ENCODE peak calls at places on chromosome 14, in nine cellular contexts. One of them, this sample, is unnamed.
A peak's percentile ranks its signal among the peaks of the same experiment; 100 is the strongest.

GRCh38 chr14:62691613-62692489 is 353.4 kb downstream of the KCNH5 start:
- DNase-seq in gastrocnemius medialis: no peak
- DNase-seq in A549: peak; percentile 96
- DNase-seq in stomach: peak; percentile 60
- DNase-seq in body of pancreas: peak; percentile 61
- DNase-seq in breast epithelium: peak; percentile 45
- DNase-seq in tibial nerve: no peak
- DNase-seq in adrenal gland: peak; percentile 43
- DNase-seq in IMR-90: peak; percentile 97
- DNase-seq in this sample: peak; percentile 24

GRCh38 chr14:67515386-67516079 is 17.6 kb upstream of the PLEKHH1 start:
- DNase-seq in gastrocnemius medialis: no peak
- DNase-seq in A549: no peak
- DNase-seq in stomach: peak; percentile 29
- DNase-seq in body of pancreas: no peak
- DNase-seq in breast epithelium: no peak
- DNase-seq in tibial nerve: no peak
- DNase-seq in adrenal gland: no peak
- DNase-seq in IMR-90: no peak
- DNase-seq in this sample: peak; percentile 35

GRCh38 chr14:95388699-95389098 is 69.0 kb upstream of the CLMN start:
- DNase-seq in gastrocnemius medialis: no peak
- DNase-seq in A549: no peak
- DNase-seq in stomach: no peak
- DNase-seq in body of pancreas: no peak
- DNase-seq in breast epithelium: no peak
- DNase-seq in tibial nerve: no peak
- DNase-seq in adrenal gland: no peak
- DNase-seq in IMR-90: no peak
- DNase-seq in this sample: no peak

GRCh38 chr14:76768671-76769500 is 7.6 kb downstream of the VASH1 start:
- DNase-seq in gastrocnemius medialis: no peak
- DNase-seq in A549: no peak
- DNase-seq in stomach: no peak
- DNase-seq in body of pancreas: no peak
- DNase-seq in breast epithelium: peak; percentile 2
- DNase-seq in tibial nerve: no peak
- DNase-seq in adrenal gland: no peak
- DNase-seq in IMR-90: no peak
- DNase-seq in this sample: no peak

GRCh38 chr14:61234215-61234916 is 46.8 kb downstream of the TMEM30B start:
- DNase-seq in gastrocnemius medialis: no peak
- DNase-seq in A549: no peak
- DNase-seq in stomach: no peak
- DNase-seq in body of pancreas: no peak
- DNase-seq in breast epithelium: no peak
- DNase-seq in tibial nerve: no peak
- DNase-seq in adrenal gland: no peak
- DNase-seq in IMR-90: no peak
- DNase-seq in this sample: no peak

GRCh38 chr14:64812412-64812811 is 67.3 kb downstream of the SPTB start:
- DNase-seq in gastrocnemius medialis: peak; percentile 66
- DNase-seq in A549: no peak
- DNase-seq in stomach: peak; percentile 74
- DNase-seq in body of pancreas: peak; percentile 84
- DNase-seq in breast epithelium: peak; percentile 43
- DNase-seq in tibial nerve: no peak
- DNase-seq in adrenal gland: no peak
- DNase-seq in IMR-90: no peak
- DNase-seq in this sample: no peak

GRCh38 chr14:58059121-58059520 is 92.9 kb downstream of the ARMH4 start:
- DNase-seq in gastrocnemius medialis: no peak
- DNase-seq in A549: no peak
- DNase-seq in stomach: no peak
- DNase-seq in body of pancreas: no peak
- DNase-seq in breast epithelium: no peak
- DNase-seq in tibial nerve: no peak
- DNase-seq in adrenal gland: no peak
- DNase-seq in IMR-90: no peak
- DNase-seq in this sample: no peak

GRCh38 chr14:55698051-55698450 is 118.0 kb downstream of the KTN1 start:
- DNase-seq in gastrocnemius medialis: no peak
- DNase-seq in A549: peak; percentile 83
- DNase-seq in stomach: no peak
- DNase-seq in body of pancreas: no peak
- DNase-seq in breast epithelium: no peak
- DNase-seq in tibial nerve: no peak
- DNase-seq in adrenal gland: no peak
- DNase-seq in IMR-90: no peak
- DNase-seq in this sample: no peak

GRCh38 chr14:88164906-88165534 is 158.0 kb downstream of the KCNK10 start:
- DNase-seq in gastrocnemius medialis: no peak
- DNase-seq in A549: no peak
- DNase-seq in stomach: no peak
- DNase-seq in body of pancreas: no peak
- DNase-seq in breast epithelium: no peak
- DNase-seq in tibial nerve: no peak
- DNase-seq in adrenal gland: no peak
- DNase-seq in IMR-90: no peak
- DNase-seq in this sample: no peak

GRCh38 chr14:60311417-60311816 is 62.4 kb downstream of the PPM1A start:
- DNase-seq in gastrocnemius medialis: no peak
- DNase-seq in A549: no peak
- DNase-seq in stomach: no peak
- DNase-seq in body of pancreas: no peak
- DNase-seq in breast epithelium: no peak
- DNase-seq in tibial nerve: no peak
- DNase-seq in adrenal gland: no peak
- DNase-seq in IMR-90: peak; percentile 66
- DNase-seq in this sample: no peak

GRCh38 chr14:83706555-83706954 is 1823.4 kb upstream of the FLRT2 start:
- DNase-seq in gastrocnemius medialis: no peak
- DNase-seq in A549: no peak
- DNase-seq in stomach: no peak
- DNase-seq in body of pancreas: peak; percentile 5
- DNase-seq in breast epithelium: no peak
- DNase-seq in tibial nerve: no peak
- DNase-seq in adrenal gland: no peak
- DNase-seq in IMR-90: peak; percentile 6
- DNase-seq in this sample: no peak

GRCh38 chr14:64806202-64806861 is 73.4 kb downstream of the SPTB start:
- DNase-seq in gastrocnemius medialis: no peak
- DNase-seq in A549: peak; percentile 91
- DNase-seq in stomach: peak; percentile 30
- DNase-seq in body of pancreas: peak; percentile 63
- DNase-seq in breast epithelium: peak; percentile 32
- DNase-seq in tibial nerve: no peak
- DNase-seq in adrenal gland: peak; percentile 65
- DNase-seq in IMR-90: peak; percentile 92
- DNase-seq in this sample: peak; percentile 65

GRCh38 chr14:105146181-105146975 is 22.2 kb downstream of the JAG2 start:
- DNase-seq in gastrocnemius medialis: peak; percentile 1
- DNase-seq in A549: no peak
- DNase-seq in stomach: no peak
- DNase-seq in body of pancreas: peak; percentile 5
- DNase-seq in breast epithelium: no peak
- DNase-seq in tibial nerve: no peak
- DNase-seq in adrenal gland: no peak
- DNase-seq in IMR-90: no peak
- DNase-seq in this sample: no peak

GRCh38 chr14:71448431-71449315 is 483.6 kb upstream of the RGS6 start:
- DNase-seq in gastrocnemius medialis: no peak
- DNase-seq in A549: no peak
- DNase-seq in stomach: no peak
- DNase-seq in body of pancreas: peak; percentile 33
- DNase-seq in breast epithelium: no peak
- DNase-seq in tibial nerve: no peak
- DNase-seq in adrenal gland: no peak
- DNase-seq in IMR-90: no peak
- DNase-seq in this sample: no peak

GRCh38 chr14:64463198-64463597 is 2.1 kb upstream of the AKAP5 start:
- DNase-seq in gastrocnemius medialis: no peak
- DNase-seq in A549: no peak
- DNase-seq in stomach: no peak
- DNase-seq in body of pancreas: no peak
- DNase-seq in breast epithelium: no peak
- DNase-seq in tibial nerve: no peak
- DNase-seq in adrenal gland: no peak
- DNase-seq in IMR-90: no peak
- DNase-seq in this sample: no peak

GRCh38 chr14:91089958-91090535 is 23.8 kb upstream of the DGLUCY start:
- DNase-seq in gastrocnemius medialis: no peak
- DNase-seq in A549: no peak
- DNase-seq in stomach: no peak
- DNase-seq in body of pancreas: no peak
- DNase-seq in breast epithelium: no peak
- DNase-seq in tibial nerve: no peak
- DNase-seq in adrenal gland: no peak
- DNase-seq in IMR-90: no peak
- DNase-seq in this sample: no peak

GRCh38 chr14:50067723-50068495 is 48.5 kb downstream of the VCPKMT start:
- DNase-seq in gastrocnemius medialis: no peak
- DNase-seq in A549: peak; percentile 79
- DNase-seq in stomach: peak; percentile 72
- DNase-seq in body of pancreas: peak; percentile 55
- DNase-seq in breast epithelium: no peak
- DNase-seq in tibial nerve: no peak
- DNase-seq in adrenal gland: no peak
- DNase-seq in IMR-90: peak; percentile 81
- DNase-seq in this sample: peak; percentile 46
- TF ChIP-seq POLR2A in gastrocnemius medialis: no peak
- TF ChIP-seq POLR2A in A549: no peak
- TF ChIP-seq POLR2A in stomach: no peak
- TF ChIP-seq POLR2A in body of pancreas: no peak
- TF ChIP-seq POLR2A in breast epithelium: no peak
- TF ChIP-seq POLR2A in tibial nerve: no peak
- TF ChIP-seq POLR2A in adrenal gland: no peak
- TF ChIP-seq POLR2A in IMR-90: no peak
- TF ChIP-seq POLR2A in this sample: no peak

DNA sequence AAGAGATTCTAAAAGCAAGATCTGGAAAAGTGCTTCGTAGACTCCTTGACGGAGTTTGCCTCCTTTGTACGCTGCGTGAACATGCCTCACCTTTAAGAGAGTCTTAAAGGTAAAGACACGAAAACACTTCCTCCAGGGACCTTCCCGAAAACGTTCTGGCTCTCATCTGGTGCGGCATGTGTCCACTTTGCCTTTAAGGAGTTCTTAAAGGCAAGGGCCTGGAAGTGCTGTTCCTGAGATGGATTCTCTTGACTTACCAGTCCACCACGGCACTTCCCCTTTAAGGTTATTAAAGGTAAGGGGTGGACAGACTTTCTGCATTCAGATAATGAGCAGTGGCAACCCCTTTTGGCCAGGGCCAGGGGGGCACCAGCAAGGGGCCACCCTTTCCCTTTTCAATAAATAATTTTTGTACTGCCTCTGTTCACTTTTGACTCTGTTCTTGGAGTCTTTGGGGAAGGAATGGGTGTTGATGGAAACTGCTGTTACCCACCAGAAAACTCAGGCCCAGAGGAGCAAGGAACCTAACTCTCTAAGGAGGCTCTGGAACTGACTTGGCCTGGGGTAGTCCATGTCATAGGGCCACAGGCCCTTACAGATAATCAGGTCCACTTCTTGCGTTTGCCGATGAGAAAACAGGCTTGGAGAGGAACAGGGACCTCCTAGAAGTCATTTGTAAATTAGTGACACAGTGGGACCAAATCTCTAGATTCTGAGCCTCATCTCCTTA is 4.4 kb downstream of the REM2 start:
- DNase-seq in gastrocnemius medialis: no peak
- DNase-seq in A549: peak; percentile 91
- DNase-seq in stomach: peak; percentile 78
- DNase-seq in body of pancreas: peak; percentile 80
- DNase-seq in breast epithelium: peak; percentile 79
- DNase-seq in tibial nerve: no peak
- DNase-seq in adrenal gland: peak; percentile 76
- DNase-seq in IMR-90: peak; percentile 75
- DNase-seq in this sample: peak; percentile 44
- TF ChIP-seq POLR2A in gastrocnemius medialis: no peak
- TF ChIP-seq POLR2A in A549: no peak
- TF ChIP-seq POLR2A in stomach: no peak
- TF ChIP-seq POLR2A in body of pancreas: peak; percentile 25
- TF ChIP-seq POLR2A in breast epithelium: no peak
- TF ChIP-seq POLR2A in tibial nerve: no peak
- TF ChIP-seq POLR2A in adrenal gland: no peak
- TF ChIP-seq POLR2A in IMR-90: no peak
- TF ChIP-seq POLR2A in this sample: no peak

GRCh38 chr14:45083979-45084722 is at the start of gene PRPF39:
- DNase-seq in gastrocnemius medialis: peak; percentile 92
- DNase-seq in A549: peak; percentile 93
- DNase-seq in stomach: peak; percentile 97
- DNase-seq in body of pancreas: peak; percentile 97
- DNase-seq in breast epithelium: peak; percentile 92
- DNase-seq in tibial nerve: peak; percentile 92
- DNase-seq in adrenal gland: peak; percentile 94
- DNase-seq in IMR-90: peak; percentile 88
- DNase-seq in this sample: peak; percentile 91
- TF ChIP-seq POLR2A in gastrocnemius medialis: peak; percentile 86
- TF ChIP-seq POLR2A in A549: peak; percentile 99
- TF ChIP-seq POLR2A in stomach: no peak
- TF ChIP-seq POLR2A in body of pancreas: peak; percentile 90
- TF ChIP-seq POLR2A in breast epithelium: peak; percentile 71
- TF ChIP-seq POLR2A in tibial nerve: peak; percentile 82
- TF ChIP-seq POLR2A in adrenal gland: peak; percentile 94
- TF ChIP-seq POLR2A in IMR-90: peak; percentile 90
- TF ChIP-seq POLR2A in this sample: peak; percentile 97

GRCh38 chr14:53741379-53742225 is 215.0 kb downstream of the BMP4 start:
- DNase-seq in gastrocnemius medialis: no peak
- DNase-seq in A549: no peak
- DNase-seq in stomach: no peak
- DNase-seq in body of pancreas: no peak
- DNase-seq in breast epithelium: no peak
- DNase-seq in tibial nerve: no peak
- DNase-seq in adrenal gland: no peak
- DNase-seq in IMR-90: peak; percentile 32
- DNase-seq in this sample: no peak

GRCh38 chr14:53742226-53742607 is 214.4 kb downstream of the BMP4 start:
- DNase-seq in gastrocnemius medialis: no peak
- DNase-seq in A549: no peak
- DNase-seq in stomach: no peak
- DNase-seq in body of pancreas: no peak
- DNase-seq in breast epithelium: no peak
- DNase-seq in tibial nerve: no peak
- DNase-seq in adrenal gland: no peak
- DNase-seq in IMR-90: no peak
- DNase-seq in this sample: no peak

GRCh38 chr14:53744846-53745245 is 211.8 kb downstream of the BMP4 start:
- DNase-seq in gastrocnemius medialis: no peak
- DNase-seq in A549: no peak
- DNase-seq in stomach: no peak
- DNase-seq in body of pancreas: no peak
- DNase-seq in breast epithelium: no peak
- DNase-seq in tibial nerve: no peak
- DNase-seq in adrenal gland: no peak
- DNase-seq in IMR-90: no peak
- DNase-seq in this sample: no peak

DNA sequence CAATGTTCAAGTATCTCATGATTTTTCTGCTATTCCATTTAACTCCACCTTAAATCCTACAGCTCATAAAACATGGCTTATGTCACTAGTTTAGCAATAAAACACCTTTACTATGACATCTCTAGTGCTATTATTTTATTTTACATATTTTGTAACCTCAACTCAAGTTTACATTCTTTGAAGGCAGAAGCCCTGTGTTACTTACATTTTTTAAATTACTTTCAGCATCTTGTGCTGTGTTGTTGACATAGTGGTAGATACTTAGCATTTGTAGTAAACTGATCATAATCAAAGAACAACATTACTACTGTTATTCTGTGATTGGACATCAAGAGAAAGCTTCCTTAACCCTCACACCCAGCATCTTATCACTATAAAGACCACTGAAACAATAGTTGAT is 216.1 kb downstream of the BMP4 start:
- DNase-seq in gastrocnemius medialis: no peak
- DNase-seq in A549: no peak
- DNase-seq in stomach: no peak
- DNase-seq in body of pancreas: no peak
- DNase-seq in breast epithelium: no peak
- DNase-seq in tibial nerve: no peak
- DNase-seq in adrenal gland: no peak
- DNase-seq in IMR-90: no peak
- DNase-seq in this sample: no peak
- TF ChIP-seq POLR2A in gastrocnemius medialis: no peak
- TF ChIP-seq POLR2A in A549: no peak
- TF ChIP-seq POLR2A in stomach: no peak
- TF ChIP-seq POLR2A in body of pancreas: no peak
- TF ChIP-seq POLR2A in breast epithelium: no peak
- TF ChIP-seq POLR2A in tibial nerve: no peak
- TF ChIP-seq POLR2A in adrenal gland: no peak
- TF ChIP-seq POLR2A in IMR-90: no peak
- TF ChIP-seq POLR2A in this sample: no peak